ENCODE peak calls at places on chromosomes 4 and X, in eight cellular contexts. G, L, M, J, F, P, D and S are unnamed samples.
A peak's percentile ranks its signal among the peaks of the same experiment; 100 is the strongest.

GRCh38 chr4:85409251-85409650 is 65.7 kb upstream of the ARHGAP24 start:
- DNase-seq in G (no peak), L (no peak), M (no peak), J (no peak), F (no peak), P (no peak), D (no peak), S (no peak)

GRCh38 chr4:6340446-6341015 is 70.9 kb downstream of the WFS1 start:
- DNase-seq in G (peak; percentile 70), L (no peak), M (no peak), J (no peak), F (no peak), P (no peak), D (no peak), S (no peak)

GRCh38 chrX:71128166-71128833 is 9.9 kb downstream of the MED12 start:
- DNase-seq in G (no peak), L (no peak), M (no peak), J (no peak), F (no peak), P (no peak), D (no peak), S (no peak)

GRCh38 chrX:49071877-49072711 is 1.7 kb downstream of the PRAF2 start:
- DNase-seq in G (peak; percentile 92), L (peak; percentile 85), M (no peak), J (no peak), F (peak; percentile 55), P (no peak), D (no peak), S (peak; percentile 89)

GRCh38 chr4:125198916-125199315 is 115.8 kb upstream of the FAT4 start:
- DNase-seq in G (no peak), L (no peak), M (no peak), J (no peak), F (no peak), P (no peak), D (no peak), S (no peak)

GRCh38 chrX:49155243-49155899 is 7.2 kb upstream of the MAGIX start:
- DNase-seq in G (peak; percentile 53), L (no peak), M (no peak), J (peak; percentile 72), F (peak; percentile 73), P (peak; percentile 60), D (peak; percentile 21), S (no peak)

GRCh38 chrX:16075087-16075486 is 48.3 kb upstream of the GRPR start:
- DNase-seq in G (no peak), L (no peak), M (no peak), J (no peak), F (no peak), P (no peak), D (no peak), S (no peak)

GRCh38 chrX:71250856-71251255 is 3.1 kb downstream of the ZMYM3 start:
- DNase-seq in G (no peak), L (no peak), M (no peak), J (no peak), F (no peak), P (no peak), D (no peak), S (no peak)

GRCh38 chr4:134024251-134024650 is 177.3 kb downstream of the PABPC4L start:
- DNase-seq in G (no peak), L (no peak), M (no peak), J (peak; percentile 0), F (no peak), P (no peak), D (no peak), S (no peak)

GRCh38 chr4:183960021-183960420 is 54.9 kb downstream of the STOX2 start:
- DNase-seq in G (no peak), L (no peak), M (no peak), J (no peak), F (peak; percentile 58), P (peak; percentile 17), D (no peak), S (no peak)

GRCh38 chr4:55864577-55865223 is 11.3 kb downstream of the EXOC1 start:
- DNase-seq in G (no peak), L (no peak), M (no peak), J (no peak), F (no peak), P (no peak), D (no peak), S (no peak)

GRCh38 chr4:55865228-55865806 is 11.9 kb downstream of the EXOC1 start:
- DNase-seq in G (no peak), L (no peak), M (no peak), J (no peak), F (no peak), P (no peak), D (no peak), S (no peak)

GRCh38 chr4:55866973-55867574 is 13.6 kb downstream of the EXOC1 start:
- DNase-seq in G (no peak), L (no peak), M (peak; percentile 36), J (peak; percentile 74), F (no peak), P (peak; percentile 5), D (peak; percentile 77), S (no peak)

GRCh38 chr4:55868691-55869090 is 15.2 kb downstream of the EXOC1 start:
- DNase-seq in G (no peak), L (no peak), M (no peak), J (no peak), F (no peak), P (no peak), D (no peak), S (no peak)

GRCh38 chr4:55866290-55866907 is 13.0 kb downstream of the EXOC1 start:
- DNase-seq in G (no peak), L (no peak), M (peak; percentile 75), J (no peak), F (no peak), P (no peak), D (peak; percentile 75), S (no peak)
- H3K27ac ChIP-seq in G (peak overlapping the region; percentile 43), L (peak overlapping the region; percentile 47), M (peak overlapping the region; percentile 87), J (no peak overlapping the region), F (peak overlapping the region; percentile 60), P (no peak overlapping the region), D (peak overlapping the region; percentile 49), S (peak overlapping the region; percentile 48)

DNA sequence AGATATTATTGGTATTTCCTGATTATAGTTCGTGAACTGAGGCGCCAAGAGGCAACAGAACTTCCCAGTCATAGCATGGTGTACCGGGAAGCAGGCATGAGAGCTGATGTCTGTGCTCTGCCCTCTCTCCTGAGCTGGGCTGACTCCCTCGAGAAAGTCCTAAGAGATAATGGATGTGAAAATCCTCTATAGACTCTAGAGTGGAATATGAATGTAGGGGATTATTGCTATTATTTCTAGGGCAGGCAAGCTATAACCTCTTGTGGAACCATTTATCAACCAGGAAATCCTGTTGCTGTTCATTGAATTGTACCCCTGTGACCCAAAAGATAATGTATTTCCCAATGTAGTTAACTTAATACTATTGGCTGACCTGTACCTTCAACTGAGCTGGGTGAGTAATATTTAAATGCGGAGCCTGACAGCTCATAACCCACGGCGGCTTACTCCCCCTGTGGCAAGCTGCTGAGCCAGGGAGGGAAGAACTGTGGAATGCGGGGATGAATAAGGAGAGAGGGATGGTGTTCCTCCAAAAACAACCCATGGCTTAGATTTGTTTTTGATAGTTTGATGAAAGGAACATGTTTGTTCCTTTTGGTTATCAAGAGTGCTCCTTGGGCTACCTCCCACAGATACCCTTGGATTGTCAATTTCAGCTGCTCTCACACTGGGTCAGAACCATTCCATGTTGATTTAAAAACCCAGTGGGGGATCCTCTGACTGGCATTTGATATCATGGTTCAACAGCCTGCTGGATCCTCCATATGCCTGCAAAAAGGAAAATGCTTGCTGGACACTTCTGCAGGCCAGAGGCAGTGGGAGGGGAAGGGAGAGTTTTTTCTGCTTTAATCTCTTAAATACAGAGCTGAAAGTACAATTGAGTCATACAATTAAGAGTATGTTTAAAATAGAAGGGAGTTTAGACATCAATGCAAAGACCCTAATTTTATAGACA is 339.0 kb upstream of the BOD1L1 start:
- DNase-seq in G (no peak), L (no peak), M (no peak), J (no peak), F (no peak), P (no peak), D (no peak), S (no peak)
- H3K4me3 ChIP-seq in G (no peak overlapping the region), L (no peak overlapping the region), M (no peak overlapping the region), J (no peak overlapping the region), F (no peak overlapping the region), P (no peak overlapping the region), D (no peak overlapping the region), S (no peak overlapping the region)

GRCh38 chrX:141638601-141639000 is 49.1 kb downstream of the SPANXA2 start:
- DNase-seq in G (no peak), L (no peak), M (no peak), J (no peak), F (no peak), P (no peak), D (no peak), S (no peak)
- H3K27ac ChIP-seq in G (no peak overlapping the region), L (no peak overlapping the region), M (no peak overlapping the region), J (no peak overlapping the region), F (no peak overlapping the region), P (no peak overlapping the region), D (no peak overlapping the region), S (no peak overlapping the region)

GRCh38 chr4:76252271-76252653 is 741 bp downstream of the FAM47E start:
- DNase-seq in G (no peak), L (no peak), M (no peak), J (no peak), F (no peak), P (no peak), D (no peak), S (no peak)
- H3K4me3 ChIP-seq in G (no peak overlapping the region), L (peak overlapping the region; percentile 61), M (no peak overlapping the region), J (no peak overlapping the region), F (peak overlapping the region; percentile 50), P (no peak overlapping the region), D (no peak overlapping the region), S (peak overlapping the region; percentile 61)